ENCODE peak calls at places on chromosomes 1 and 21, in eight cellular contexts. S is omental fat pad; A is fibroblast of lung; E is A549; P is HS-5; X is stimulated activated CD8-positive, alpha-beta memory T cell treated with anti-CD3 and anti-CD28 coated beads, Interleukin-7, amount 100 ng/mL, for 1 hour; R is MM.1S; J is GM12891. C is an unnamed sample.

GRCh38 chr1:20477355-20478071 is 8.5 kb downstream of the CAMK2N1 start:
- DNase-seq in A (peak; percentile 72), J (no peak), E (no peak), S (no peak), R (no peak), P (no peak), X (no peak), C (peak; percentile 46)

GRCh38 chr1:226549094-226549936 is 751 bp downstream of the STUM start:
- DNase-seq in S (no peak), E (peak; percentile 40), X (no peak), J (peak; percentile 24), A (no peak), R (no peak), P (no peak), C (no peak)

GRCh38 chr1:180228648-180229482 is 1.2 kb upstream of the LHX4 start:
- DNase-seq in J (no peak), E (peak; percentile 38), A (no peak), X (no peak), P (no peak), S (no peak), R (no peak), C (no peak)

GRCh38 chr1:63901094-63901493 is 127.3 kb downstream of the ROR1 start:
- DNase-seq in P (no peak), S (no peak), E (no peak), A (no peak), R (no peak), X (no peak), J (no peak), C (no peak)

GRCh38 chr1:115302390-115302961 is 35.6 kb downstream of the NGF start:
- DNase-seq in J (no peak), R (no peak), P (peak; percentile 65), S (no peak), E (no peak), X (no peak), A (peak; percentile 81), C (peak; percentile 82)

GRCh38 chr21:29078884-29079765 is 5.7 kb upstream of the CCT8 start:
- DNase-seq in S (no peak), A (no peak), J (peak; percentile 14), E (no peak), R (peak; percentile 71), P (no peak), X (no peak), C (peak; percentile 22)

GRCh38 chr1:226631229-226632000 is 82.9 kb downstream of the STUM start:
- DNase-seq in A (no peak), P (no peak), X (no peak), J (no peak), E (no peak), R (no peak), S (no peak), C (no peak)

GRCh38 chr1:20494609-20495311 is 8.8 kb upstream of the CAMK2N1 start:
- DNase-seq in R (no peak), P (peak; percentile 92), E (no peak), A (peak; percentile 92), X (no peak), J (no peak), S (no peak), C (peak; percentile 86)

GRCh38 chr1:161229896-161230295 is 4.0 kb downstream of the TOMM40L start:
- DNase-seq in S (no peak), X (no peak), A (no peak), E (no peak), R (no peak), J (no peak), P (no peak), C (no peak)

GRCh38 chr1:218743861-218744505 is 398.8 kb downstream of the TGFB2 start:
- DNase-seq in E (no peak), X (no peak), P (no peak), A (no peak), J (no peak), R (peak; percentile 72), S (no peak), C (no peak)

GRCh38 chr1:90512441-90512840 is 204.7 kb downstream of the BARHL2 start:
- DNase-seq in A (no peak), E (no peak), S (no peak), J (no peak), X (no peak), R (no peak), P (no peak), C (no peak)

GRCh38 chr1:88079036-88079435 is 605.0 kb upstream of the PKN2 start:
- DNase-seq in P (no peak), J (no peak), X (no peak), S (no peak), R (no peak), A (peak; percentile 16), E (no peak), C (no peak)

GRCh38 chr1:246838118-246838456 is 93.7 kb downstream of the AHCTF1 start:
- DNase-seq in R (no peak), E (no peak), P (no peak), J (no peak), X (no peak), S (no peak), A (no peak), C (no peak)

GRCh38 chr1:74689800-74690696 is 16.5 kb upstream of the ERICH3 start:
- DNase-seq in S (no peak), P (peak; percentile 52), R (peak; percentile 63), E (no peak), J (no peak), X (no peak), A (peak; percentile 65), C (peak; percentile 4)

GRCh38 chr1:147336290-147336689 is 93.8 kb downstream of the CHD1L start:
- DNase-seq in R (no peak), A (no peak), X (no peak), P (no peak), E (no peak), J (no peak), S (no peak), C (no peak)

GRCh38 chr1:6601865-6602668 is 602 bp downstream of the KLHL21 start:
- DNase-seq in A (peak; percentile 70), X (no peak), E (no peak), S (no peak), J (no peak), P (no peak), R (peak; percentile 42), C (no peak)

GRCh38 chr1:201563941-201564340 is 25.0 kb downstream of the NAV1 start:
- DNase-seq in X (no peak), E (no peak), R (no peak), S (no peak), A (no peak), P (no peak), J (no peak), C (no peak)

GRCh38 chr1:174165471-174166137 is 6.3 kb downstream of the RABGAP1L start:
- DNase-seq in X (no peak), R (no peak), J (no peak), E (no peak), P (no peak), A (peak; percentile 43), S (no peak), C (peak; percentile 36)

GRCh38 chr1:37177230-37177864 is 143.0 kb upstream of the GRIK3 start:
- DNase-seq in S (no peak), X (no peak), E (peak; percentile 14), P (no peak), J (peak; percentile 15), R (peak; percentile 33), A (no peak), C (peak; percentile 28)

GRCh38 chr1:115840615-115841460 is at the start of gene NHLH2:
- DNase-seq in J (no peak), E (no peak), S (no peak), R (no peak), X (no peak), A (no peak), P (no peak), C (no peak)

GRCh38 chr1:161189036-161189435 is 9.8 kb downstream of the ADAMTS4 start:
- DNase-seq in P (no peak), E (no peak), R (no peak), X (no peak), S (no peak), A (no peak), J (no peak), C (no peak)

GRCh38 chr1:9207086-9207485 is 27.5 kb upstream of the H6PD start:
- DNase-seq in X (no peak), P (peak; percentile 84), S (no peak), J (no peak), E (no peak), A (peak; percentile 55), R (no peak), C (peak; percentile 58)

GRCh38 chr1:207920481-207921050 is 9.6 kb upstream of the CD34 start:
- DNase-seq in E (no peak), A (no peak), P (no peak), X (no peak), J (no peak), S (no peak), R (no peak), C (no peak)

GRCh38 chr1:56771717-56772116 is 47.5 kb downstream of the FYB2 start:
- DNase-seq in S (no peak), J (no peak), A (no peak), X (no peak), P (no peak), R (no peak), E (no peak), C (no peak)

GRCh38 chr1:232678185-232678886 is 48.4 kb upstream of the SIPA1L2 start:
- DNase-seq in E (no peak), P (no peak), R (no peak), S (no peak), J (no peak), X (no peak), A (peak; percentile 37), C (peak; percentile 17)

GRCh38 chr1:205629751-205630150 is 2.1 kb downstream of the ELK4 start:
- DNase-seq in J (no peak), S (no peak), R (no peak), P (no peak), X (no peak), A (no peak), E (no peak), C (no peak)

GRCh38 chr1:109250454-109251276 is 1.3 kb downstream of the CELSR2 start:
- DNase-seq in X (no peak), E (no peak), S (no peak), R (no peak), P (no peak), J (peak; percentile 15), A (no peak), C (no peak)

GRCh38 chr1:29804181-29804899 is 568.0 kb downstream of the PTPRU start:
- DNase-seq in P (no peak), R (no peak), X (no peak), E (no peak), S (no peak), J (no peak), A (no peak), C (no peak)

GRCh38 chr1:111541721-111542120 is 38.3 kb upstream of the ADORA3 start:
- DNase-seq in P (peak; percentile 65), J (no peak), A (no peak), E (no peak), R (no peak), X (no peak), S (no peak), C (no peak)

GRCh38 chr1:224736619-224737352 is 120.7 kb downstream of the CNIH3 start:
- DNase-seq in S (no peak), E (no peak), X (no peak), J (no peak), P (no peak), A (peak; percentile 75), R (no peak), C (no peak)

GRCh38 chr1:13730751-13731482 is 30.9 kb downstream of the PRDM2 start:
- DNase-seq in P (no peak), S (no peak), J (peak; percentile 35), R (peak; percentile 92), E (no peak), X (peak; percentile 52), A (no peak), C (peak; percentile 23)

GRCh38 chr21:31716106-31716505 is 15.8 kb downstream of the SCAF4 start:
- DNase-seq in A (no peak), J (no peak), R (no peak), S (no peak), E (no peak), X (no peak), P (no peak), C (no peak)

GRCh38 chr1:171486048-171486519 is 754 bp downstream of the PRRC2C start:
- DNase-seq in P (peak; percentile 41), E (peak; percentile 7), X (peak; percentile 49), A (peak; percentile 80), S (peak; percentile 31), R (peak; percentile 68), J (no peak), C (peak; percentile 61)

GRCh38 chr1:54439550-54440223 is 33.5 kb upstream of the SSBP3 start:
- DNase-seq in X (no peak), R (no peak), J (no peak), P (no peak), E (no peak), A (no peak), S (no peak), C (no peak)

C was measured in MG63.